ENCODE peak calls at places on chromosomes 7 and 10, in nine cellular contexts. H, C, G, N, X, O, A, Y and Q are unnamed samples.

GRCh38 chr10:17913604-17914003 is 38.1 kb upstream of the SLC39A12 start:
- DNase-seq in H (no peak), C (no peak), G (no peak), N (no peak), X (no peak), O (no peak), A (no peak), Y (no peak), Q (no peak)

GRCh38 chr10:42926831-42927230 is 144.2 kb downstream of the BMS1 start:
- DNase-seq in H (no peak), C (no peak), G (no peak), N (no peak), X (no peak), O (no peak), A (no peak), Y (no peak), Q (no peak)

GRCh38 chr10:103859161-103860141 is 4.1 kb upstream of the SH3PXD2A start:
- DNase-seq in H (peak), C (peak), G (no peak), N (no peak), X (peak), O (peak), A (peak), Y (peak), Q (peak)

GRCh38 chr7:106569500-106569929 is 91.4 kb downstream of the CCDC71L start:
- DNase-seq in H (no peak), C (no peak), G (no peak), N (no peak), X (no peak), O (no peak), A (no peak), Y (no peak), Q (no peak)

GRCh38 chr7:121344093-121344492 is 15.3 kb downstream of the WNT16 start:
- DNase-seq in H (no peak), C (no peak), G (no peak), N (no peak), X (no peak), O (no peak), A (no peak), Y (no peak), Q (no peak)

GRCh38 chr10:73076361-73077183 is 20.1 kb downstream of the P4HA1 start:
- DNase-seq in H (peak), C (peak), G (no peak), N (peak), X (peak), O (peak), A (no peak), Y (peak), Q (no peak)

GRCh38 chr10:118564652-118565051 is 30.8 kb downstream of the PRLHR start:
- DNase-seq in H (no peak), C (no peak), G (no peak), N (no peak), X (no peak), O (no peak), A (no peak), Y (peak), Q (no peak)

GRCh38 chr10:113326160-113327111 is 226.4 kb upstream of the HABP2 start:
- DNase-seq in H (no peak), C (peak), G (peak), N (peak), X (peak), O (peak), A (no peak), Y (peak), Q (no peak)

GRCh38 chr7:114539575-114539974 is 125.0 kb downstream of the FOXP2 start:
- DNase-seq in H (no peak), C (no peak), G (no peak), N (no peak), X (no peak), O (peak), A (no peak), Y (no peak), Q (peak)

GRCh38 chr10:117374506-117375359 is 507 bp downstream of the PDZD8 start:
- DNase-seq in H (peak), C (peak), G (peak), N (peak), X (peak), O (peak), A (peak), Y (peak), Q (peak)

GRCh38 chr10:82759050-82759449 is 884.1 kb downstream of the NRG3 start:
- DNase-seq in H (no peak), C (no peak), G (no peak), N (no peak), X (no peak), O (no peak), A (no peak), Y (no peak), Q (no peak)

GRCh38 chr7:29299986-29300609 is 105.5 kb downstream of the CHN2 start:
- DNase-seq in H (no peak), C (no peak), G (no peak), N (no peak), X (no peak), O (no peak), A (no peak), Y (no peak), Q (no peak)

GRCh38 chr7:17299477-17299991 is 1.1 kb downstream of the AHR start:
- DNase-seq in H (peak), C (no peak), G (no peak), N (no peak), X (no peak), O (peak), A (no peak), Y (peak), Q (peak)

GRCh38 chr7:6579446-6579845 is 2.2 kb downstream of the ZDHHC4 start:
- DNase-seq in H (no peak), C (no peak), G (no peak), N (no peak), X (no peak), O (no peak), A (no peak), Y (peak), Q (no peak)

GRCh38 chr7:77917500-77918262 is 119.1 kb downstream of the PHTF2 start:
- DNase-seq in H (no peak), C (no peak), G (no peak), N (no peak), X (no peak), O (no peak), A (no peak), Y (no peak), Q (peak)

GRCh38 chr10:85152488-85152887 is 824.1 kb downstream of the CCSER2 start:
- DNase-seq in H (no peak), C (no peak), G (no peak), N (no peak), X (no peak), O (no peak), A (no peak), Y (no peak), Q (no peak)

GRCh38 chr7:19111474-19112143 is 5.8 kb downstream of the TWIST1 start:
- DNase-seq in H (no peak), C (no peak), G (no peak), N (no peak), X (no peak), O (no peak), A (no peak), Y (no peak), Q (no peak)